ENCODE peak calls at places on chromosomes 12 and 14, in nine cellular contexts. V is stimulated activated CD4-positive, alpha-beta T cell treated with anti-CD3 and anti-CD28 coated beads, TNF-alpha, amount 100 ng/mL, for 48 hours; E is amygdala; C is CD4-positive, alpha-beta memory T cell; M is CD8-positive, alpha-beta T cell; K is aorta; O is stimulated activated naive CD4-positive, alpha-beta T cell; A is right lobe of liver; B is epithelial cell of esophagus. L is an unnamed sample.

GRCh38 chr12:116280590-116281290 is 3.2 kb upstream of the MED13L start:
- DNase-seq in V (no peak), E (no peak), C (no peak), M (no peak), K (no peak), O (no peak), A (no peak), B (no peak), L (no peak)

GRCh38 chr12:71958056-71958455 is 19.4 kb downstream of the TPH2 start:
- DNase-seq in V (no peak), E (no peak), C (no peak), M (no peak), K (no peak), O (no peak), A (no peak), B (no peak), L (no peak)

GRCh38 chr14:101965145-101965531 is 765 bp downstream of the DYNC1H1 start:
- DNase-seq in V (peak; percentile 30), E (peak; percentile 63), C (peak; percentile 63), M (peak; percentile 60), K (peak; percentile 87), O (peak; percentile 41), A (peak; percentile 78), B (peak; percentile 64), L (peak; percentile 62)

GRCh38 chr12:118183711-118184110 is 47.8 kb downstream of the PEBP1 start:
- DNase-seq in V (no peak), E (no peak), C (no peak), M (no peak), K (no peak), O (no peak), A (no peak), B (peak; percentile 24), L (no peak)

GRCh38 chr14:102754370-102755262 is 22.6 kb upstream of the TRAF3 start:
- DNase-seq in V (no peak), E (no peak), C (no peak), M (no peak), K (no peak), O (no peak), A (no peak), B (no peak), L (no peak)

GRCh38 chr12:76284816-76285750 is 63.1 kb downstream of the BBS10 start:
- DNase-seq in V (no peak), E (no peak), C (no peak), M (no peak), K (no peak), O (no peak), A (peak; percentile 68), B (peak; percentile 40), L (no peak)

GRCh38 chr12:70427611-70428010 is 61.5 kb downstream of the KCNMB4 start:
- DNase-seq in V (no peak), E (no peak), C (no peak), M (no peak), K (no peak), O (no peak), A (no peak), B (no peak), L (no peak)

GRCh38 chr14:65496178-65496993 is 83.9 kb downstream of the FUT8 start:
- DNase-seq in V (no peak), E (no peak), C (no peak), M (no peak), K (no peak), O (no peak), A (no peak), B (peak; percentile 4), L (no peak)